ENCODE peak calls at places on chromosomes 6 and 20, in four cellular contexts. E, D, Z and X are unnamed samples.

GRCh38 chr6:148064406-148065134 is 278.1 kb upstream of the SASH1 start:
- DNase-seq in D (peak), E (no peak), Z (no peak), X (no peak)

GRCh38 chr20:63484651-63485403 is 12.4 kb upstream of the KCNQ2 start:
- DNase-seq in D (no peak), Z (no peak), E (no peak), X (no peak)

GRCh38 chr6:147000545-147001488 is 203.4 kb upstream of the STXBP5 start:
- DNase-seq in D (peak), E (no peak), Z (no peak), X (no peak)

GRCh38 chr20:13008761-13009681 is at the start of gene SPTLC3:
- DNase-seq in Z (no peak), E (no peak), D (peak), X (no peak)

GRCh38 chr6:77669913-77670312 is 17.1 kb downstream of the MEI4 start:
- DNase-seq in D (no peak), E (no peak), Z (no peak), X (no peak)

GRCh38 chr20:19757973-19758887 is at the start of gene RIN2:
- DNase-seq in E (peak), D (peak), Z (no peak), X (no peak)

GRCh38 chr6:161035981-161036263 is 44.4 kb downstream of the MAP3K4 start:
- DNase-seq in D (no peak), Z (no peak), E (no peak), X (no peak)

GRCh38 chr6:151914475-151914874 is 107.0 kb downstream of the ESR1 start:
- DNase-seq in Z (no peak), E (no peak), D (peak), X (no peak)

GRCh38 chr6:11718461-11718860 is 60.1 kb downstream of the ADTRP start:
- DNase-seq in Z (no peak), E (no peak), D (no peak), X (no peak)

GRCh38 chr6:147821266-147821665 is 312.8 kb downstream of the SAMD5 start:
- DNase-seq in D (no peak), E (no peak), Z (no peak), X (no peak)

GRCh38 chr20:8749986-8750385 is 318.9 kb upstream of the PLCB4 start:
- DNase-seq in E (no peak), Z (no peak), D (peak), X (no peak)

GRCh38 chr20:4661191-4661590 is 60.5 kb upstream of the PRND start:
- DNase-seq in Z (no peak), D (no peak), E (no peak), X (no peak)

GRCh38 chr6:3471286-3471685 is 14.4 kb upstream of the SLC22A23 start:
- DNase-seq in E (no peak), D (no peak), Z (no peak), X (no peak)

GRCh38 chr6:144447487-144447886 is 162.4 kb downstream of the UTRN start:
- DNase-seq in E (no peak), D (peak), Z (no peak), X (no peak)

GRCh38 chr6:72999995-73000394 is 225.3 kb downstream of the KHDC1L start:
- DNase-seq in Z (no peak), D (no peak), E (no peak), X (no peak)

GRCh38 chr20:53738039-53738944 is 144.7 kb upstream of the ZNF217 start:
- DNase-seq in E (no peak), D (peak), Z (no peak), X (no peak)

GRCh38 chr6:86730216-86730615 is 207.1 kb upstream of the HTR1E start:
- DNase-seq in Z (no peak), E (no peak), D (no peak), X (no peak)

GRCh38 chr20:59805266-59805665 is 128.2 kb downstream of the SYCP2 start:
- DNase-seq in Z (no peak), E (no peak), D (no peak), X (no peak)

GRCh38 chr6:66970373-66970772 is 1263.3 kb upstream of the EYS start:
- DNase-seq in Z (no peak), E (no peak), D (no peak), X (no peak)

GRCh38 chr20:57361517-57361916 is 10.5 kb downstream of the RAE1 start:
- DNase-seq in E (no peak), D (peak), Z (no peak), X (no peak)

GRCh38 chr20:63156221-63156671 is 59.7 kb downstream of the YTHDF1 start:
- DNase-seq in E (no peak), Z (no peak), D (no peak), X (no peak)

GRCh38 chr6:140897349-140897748 is 1235.4 kb upstream of the GJE1 start:
- DNase-seq in E (no peak), D (no peak), Z (no peak), X (no peak)

GRCh38 chr20:11912664-11913415 is 4.9 kb upstream of the BTBD3 start:
- DNase-seq in Z (no peak), D (no peak), E (no peak), X (no peak)

GRCh38 chr6:87909849-87910248 is 137.8 kb upstream of the SPACA1 start:
- DNase-seq in Z (no peak), E (no peak), D (peak), X (peak)

GRCh38 chr20:14341782-14342181 is 4.4 kb upstream of the FLRT3 start:
- DNase-seq in Z (no peak), E (no peak), D (peak), X (no peak)

GRCh38 chr20:36113566-36114247 is 40.8 kb upstream of the EPB41L1 start:
- DNase-seq in D (no peak), Z (no peak), E (no peak), X (no peak)

GRCh38 chr6:44967481-44967880 is 360.6 kb upstream of the RUNX2 start:
- DNase-seq in D (no peak), E (no peak), Z (no peak), X (no peak)

GRCh38 chr6:31092238-31092637 is 20.1 kb downstream of the C6orf15 start:
- DNase-seq in D (no peak), E (no peak), Z (no peak), X (no peak)

GRCh38 chr6:1821188-1822183 is 211.8 kb downstream of the FOXC1 start:
- DNase-seq in E (no peak), Z (no peak), D (peak), X (no peak)